ENCODE peak calls at places on chromosomes 11 and 22, in seven cellular contexts. One of them, this sample, is unnamed.

GRCh38 chr11:126102436-126102894 is 39.8 kb upstream of the CDON start:
- DNase-seq in adrenal gland: peak
- DNase-seq in NCI-H187: no peak
- DNase-seq in adipocyte: peak
- DNase-seq in activated CD4-positive, alpha-beta T cell treated with anti-CD3 and anti-CD28 coated beads, Interleukin-2, amount 10 ng/mL, durations not matched to agents 7 days and 5 days: no peak
- DNase-seq in NCI-H1092: no peak
- DNase-seq in kidney epithelial cell: no peak
- DNase-seq in this sample: peak

GRCh38 chr22:30892286-30892685 is 76.3 kb downstream of the MORC2 start:
- DNase-seq in adrenal gland: no peak
- DNase-seq in NCI-H187: no peak
- DNase-seq in adipocyte: no peak
- DNase-seq in activated CD4-positive, alpha-beta T cell treated with anti-CD3 and anti-CD28 coated beads, Interleukin-2, amount 10 ng/mL, durations not matched to agents 7 days and 5 days: no peak
- DNase-seq in NCI-H1092: no peak
- DNase-seq in kidney epithelial cell: no peak
- DNase-seq in this sample: no peak

GRCh38 chr11:81237139-81237538 is 1496.5 kb downstream of the FAM181B start:
- DNase-seq in adrenal gland: no peak
- DNase-seq in NCI-H187: peak
- DNase-seq in adipocyte: peak
- DNase-seq in activated CD4-positive, alpha-beta T cell treated with anti-CD3 and anti-CD28 coated beads, Interleukin-2, amount 10 ng/mL, durations not matched to agents 7 days and 5 days: no peak
- DNase-seq in NCI-H1092: peak
- DNase-seq in kidney epithelial cell: no peak
- DNase-seq in this sample: no peak

GRCh38 chr11:60919320-60919719 is 4.9 kb upstream of the TMEM132A start:
- DNase-seq in adrenal gland: no peak
- DNase-seq in NCI-H187: no peak
- DNase-seq in adipocyte: no peak
- DNase-seq in activated CD4-positive, alpha-beta T cell treated with anti-CD3 and anti-CD28 coated beads, Interleukin-2, amount 10 ng/mL, durations not matched to agents 7 days and 5 days: no peak
- DNase-seq in NCI-H1092: no peak
- DNase-seq in kidney epithelial cell: no peak
- DNase-seq in this sample: no peak

GRCh38 chr11:64146036-64146943 is 19.6 kb downstream of the MACROD1 start:
- DNase-seq in adrenal gland: peak
- DNase-seq in NCI-H187: peak
- DNase-seq in adipocyte: peak
- DNase-seq in activated CD4-positive, alpha-beta T cell treated with anti-CD3 and anti-CD28 coated beads, Interleukin-2, amount 10 ng/mL, durations not matched to agents 7 days and 5 days: peak
- DNase-seq in NCI-H1092: no peak
- DNase-seq in kidney epithelial cell: no peak
- DNase-seq in this sample: no peak

GRCh38 chr11:465896-466538 is 15.9 kb downstream of the PTDSS2 start:
- DNase-seq in adrenal gland: no peak
- DNase-seq in NCI-H187: no peak
- DNase-seq in adipocyte: no peak
- DNase-seq in activated CD4-positive, alpha-beta T cell treated with anti-CD3 and anti-CD28 coated beads, Interleukin-2, amount 10 ng/mL, durations not matched to agents 7 days and 5 days: no peak
- DNase-seq in NCI-H1092: no peak
- DNase-seq in kidney epithelial cell: no peak
- DNase-seq in this sample: no peak

GRCh38 chr11:70587095-70587389 is 188.7 kb downstream of the CTTN start:
- DNase-seq in adrenal gland: no peak
- DNase-seq in NCI-H187: no peak
- DNase-seq in adipocyte: no peak
- DNase-seq in activated CD4-positive, alpha-beta T cell treated with anti-CD3 and anti-CD28 coated beads, Interleukin-2, amount 10 ng/mL, durations not matched to agents 7 days and 5 days: no peak
- DNase-seq in NCI-H1092: no peak
- DNase-seq in kidney epithelial cell: no peak
- DNase-seq in this sample: no peak

GRCh38 chr11:2838091-2838490 is 47.5 kb downstream of the CDKN1C start:
- DNase-seq in adrenal gland: no peak
- DNase-seq in NCI-H187: no peak
- DNase-seq in adipocyte: no peak
- DNase-seq in activated CD4-positive, alpha-beta T cell treated with anti-CD3 and anti-CD28 coated beads, Interleukin-2, amount 10 ng/mL, durations not matched to agents 7 days and 5 days: no peak
- DNase-seq in NCI-H1092: no peak
- DNase-seq in kidney epithelial cell: no peak
- DNase-seq in this sample: no peak

GRCh38 chr11:34238966-34239365 is 118.8 kb downstream of the ABTB2 start:
- DNase-seq in adrenal gland: no peak
- DNase-seq in NCI-H187: no peak
- DNase-seq in adipocyte: no peak
- DNase-seq in activated CD4-positive, alpha-beta T cell treated with anti-CD3 and anti-CD28 coated beads, Interleukin-2, amount 10 ng/mL, durations not matched to agents 7 days and 5 days: no peak
- DNase-seq in NCI-H1092: no peak
- DNase-seq in kidney epithelial cell: no peak
- DNase-seq in this sample: no peak

GRCh38 chr11:93481279-93481678 is 61.9 kb downstream of the SMCO4 start:
- DNase-seq in adrenal gland: no peak
- DNase-seq in NCI-H187: no peak
- DNase-seq in adipocyte: no peak
- DNase-seq in activated CD4-positive, alpha-beta T cell treated with anti-CD3 and anti-CD28 coated beads, Interleukin-2, amount 10 ng/mL, durations not matched to agents 7 days and 5 days: no peak
- DNase-seq in NCI-H1092: no peak
- DNase-seq in kidney epithelial cell: no peak
- DNase-seq in this sample: no peak

GRCh38 chr11:117831661-117832415 is 7.3 kb upstream of the FXYD2 start:
- DNase-seq in adrenal gland: peak
- DNase-seq in NCI-H187: no peak
- DNase-seq in adipocyte: no peak
- DNase-seq in activated CD4-positive, alpha-beta T cell treated with anti-CD3 and anti-CD28 coated beads, Interleukin-2, amount 10 ng/mL, durations not matched to agents 7 days and 5 days: no peak
- DNase-seq in NCI-H1092: no peak
- DNase-seq in kidney epithelial cell: no peak
- DNase-seq in this sample: no peak

GRCh38 chr11:18046116-18046777 is at the start of gene TPH1:
- DNase-seq in adrenal gland: peak
- DNase-seq in NCI-H187: no peak
- DNase-seq in adipocyte: peak
- DNase-seq in activated CD4-positive, alpha-beta T cell treated with anti-CD3 and anti-CD28 coated beads, Interleukin-2, amount 10 ng/mL, durations not matched to agents 7 days and 5 days: no peak
- DNase-seq in NCI-H1092: no peak
- DNase-seq in kidney epithelial cell: peak
- DNase-seq in this sample: peak

GRCh38 chr22:43236401-43237166 is 49.6 kb upstream of the TTLL12 start:
- DNase-seq in adrenal gland: peak
- DNase-seq in NCI-H187: no peak
- DNase-seq in adipocyte: no peak
- DNase-seq in activated CD4-positive, alpha-beta T cell treated with anti-CD3 and anti-CD28 coated beads, Interleukin-2, amount 10 ng/mL, durations not matched to agents 7 days and 5 days: no peak
- DNase-seq in NCI-H1092: no peak
- DNase-seq in kidney epithelial cell: no peak
- DNase-seq in this sample: peak

GRCh38 chr11:46916669-46917108 is 1.7 kb downstream of the LRP4 start:
- DNase-seq in adrenal gland: peak
- DNase-seq in NCI-H187: no peak
- DNase-seq in adipocyte: peak
- DNase-seq in activated CD4-positive, alpha-beta T cell treated with anti-CD3 and anti-CD28 coated beads, Interleukin-2, amount 10 ng/mL, durations not matched to agents 7 days and 5 days: no peak
- DNase-seq in NCI-H1092: peak
- DNase-seq in kidney epithelial cell: no peak
- DNase-seq in this sample: peak